ENCODE peak calls at places on chromosomes 16 and 17, in ten cellular contexts. G, T, X, Q, O, S, M, Y, F and D are unnamed samples.

GRCh38 chr17:61461967-61462733 is 9.9 kb downstream of the TBX4 start:
- DNase-seq in G (no peak), T (no peak), X (no peak), Q (peak), O (no peak), S (no peak), M (no peak), Y (no peak), F (no peak), D (no peak)

GRCh38 chr17:38550661-38551060 is 55.1 kb downstream of the SRCIN1 start:
- DNase-seq in G (no peak), T (peak), X (no peak), Q (no peak), O (no peak), S (no peak), M (no peak), Y (no peak), F (peak), D (no peak)

GRCh38 chr17:69508814-69509213 is 94.3 kb downstream of the MAP2K6 start:
- DNase-seq in G (no peak), T (no peak), X (no peak), Q (no peak), O (no peak), S (no peak), M (no peak), Y (no peak), F (no peak), D (no peak)

GRCh38 chr17:14044702-14045101 is 24.6 kb upstream of the COX10 start:
- DNase-seq in G (no peak), T (no peak), X (no peak), Q (no peak), O (no peak), S (no peak), M (no peak), Y (no peak), F (no peak), D (no peak)

GRCh38 chr17:46194393-46195216 is 1.4 kb upstream of the KANSL1 start:
- DNase-seq in G (no peak), T (peak), X (no peak), Q (no peak), O (peak), S (peak), M (no peak), Y (peak), F (no peak), D (no peak)

GRCh38 chr17:79874329-79874981 is 35.2 kb upstream of the CBX4 start:
- DNase-seq in G (peak), T (peak), X (no peak), Q (no peak), O (peak), S (peak), M (no peak), Y (no peak), F (no peak), D (no peak)

GRCh38 chr16:21162661-21163151 is 4.2 kb downstream of the LDAF1 start:
- DNase-seq in G (no peak), T (peak), X (no peak), Q (no peak), O (no peak), S (no peak), M (peak), Y (no peak), F (peak), D (no peak)

GRCh38 chr16:70765491-70765890 is 35.5 kb downstream of the VAC14 start:
- DNase-seq in G (no peak), T (no peak), X (no peak), Q (no peak), O (no peak), S (no peak), M (no peak), Y (no peak), F (peak), D (no peak)

GRCh38 chr16:11526921-11527320 is 59.8 kb downstream of the LITAF start:
- DNase-seq in G (no peak), T (no peak), X (no peak), Q (no peak), O (no peak), S (no peak), M (peak), Y (no peak), F (no peak), D (no peak)

GRCh38 chr17:2959371-2960130 is 103.9 kb downstream of the OR1D5 start:
- DNase-seq in G (no peak), T (no peak), X (no peak), Q (peak), O (no peak), S (no peak), M (no peak), Y (no peak), F (no peak), D (no peak)

GRCh38 chr17:5861246-5861645 is 208.9 kb upstream of the WSCD1 start:
- DNase-seq in G (no peak), T (no peak), X (no peak), Q (peak), O (no peak), S (no peak), M (no peak), Y (no peak), F (no peak), D (no peak)

GRCh38 chr16:77723108-77723514 is 797 bp downstream of the NUDT7 start:
- DNase-seq in G (no peak), T (peak), X (no peak), Q (no peak), O (peak), S (peak), M (no peak), Y (peak), F (peak), D (no peak)

GRCh38 chr17:7029659-7030058 is 6.2 kb upstream of the SLC16A13 start:
- DNase-seq in G (no peak), T (no peak), X (no peak), Q (no peak), O (no peak), S (no peak), M (no peak), Y (peak), F (peak), D (no peak)

GRCh38 chr16:50548659-50549560 is 714 bp downstream of the NKD1 start:
- DNase-seq in G (no peak), T (no peak), X (no peak), Q (no peak), O (no peak), S (no peak), M (no peak), Y (no peak), F (no peak), D (no peak)

GRCh38 chr17:74240637-74241036 is 27.3 kb downstream of the TTYH2 start:
- DNase-seq in G (no peak), T (peak), X (no peak), Q (no peak), O (no peak), S (no peak), M (no peak), Y (no peak), F (peak), D (no peak)

GRCh38 chr17:740240-741055 is 8.1 kb downstream of the TLCD3A start:
- DNase-seq in G (no peak), T (no peak), X (no peak), Q (no peak), O (peak), S (no peak), M (no peak), Y (no peak), F (no peak), D (no peak)

GRCh38 chr16:56866955-56867830 is 2.2 kb downstream of the SLC12A3 start:
- DNase-seq in G (peak), T (peak), X (no peak), Q (no peak), O (peak), S (peak), M (no peak), Y (peak), F (no peak), D (no peak)

GRCh38 chr16:10261077-10261476 is 78.8 kb upstream of the GRIN2A start:
- DNase-seq in G (no peak), T (no peak), X (no peak), Q (no peak), O (no peak), S (no peak), M (no peak), Y (no peak), F (no peak), D (no peak)

GRCh38 chr16:10252155-10252554 is 69.9 kb upstream of the GRIN2A start:
- DNase-seq in G (no peak), T (no peak), X (no peak), Q (no peak), O (no peak), S (no peak), M (no peak), Y (no peak), F (no peak), D (no peak)

GRCh38 chr16:10253344-10253855 is 71.2 kb upstream of the GRIN2A start:
- DNase-seq in G (no peak), T (no peak), X (no peak), Q (no peak), O (no peak), S (no peak), M (no peak), Y (no peak), F (no peak), D (no peak)

GRCh38 chr16:10255728-10256127 is 73.5 kb upstream of the GRIN2A start:
- DNase-seq in G (no peak), T (no peak), X (no peak), Q (no peak), O (no peak), S (no peak), M (no peak), Y (no peak), F (no peak), D (no peak)

DNA sequence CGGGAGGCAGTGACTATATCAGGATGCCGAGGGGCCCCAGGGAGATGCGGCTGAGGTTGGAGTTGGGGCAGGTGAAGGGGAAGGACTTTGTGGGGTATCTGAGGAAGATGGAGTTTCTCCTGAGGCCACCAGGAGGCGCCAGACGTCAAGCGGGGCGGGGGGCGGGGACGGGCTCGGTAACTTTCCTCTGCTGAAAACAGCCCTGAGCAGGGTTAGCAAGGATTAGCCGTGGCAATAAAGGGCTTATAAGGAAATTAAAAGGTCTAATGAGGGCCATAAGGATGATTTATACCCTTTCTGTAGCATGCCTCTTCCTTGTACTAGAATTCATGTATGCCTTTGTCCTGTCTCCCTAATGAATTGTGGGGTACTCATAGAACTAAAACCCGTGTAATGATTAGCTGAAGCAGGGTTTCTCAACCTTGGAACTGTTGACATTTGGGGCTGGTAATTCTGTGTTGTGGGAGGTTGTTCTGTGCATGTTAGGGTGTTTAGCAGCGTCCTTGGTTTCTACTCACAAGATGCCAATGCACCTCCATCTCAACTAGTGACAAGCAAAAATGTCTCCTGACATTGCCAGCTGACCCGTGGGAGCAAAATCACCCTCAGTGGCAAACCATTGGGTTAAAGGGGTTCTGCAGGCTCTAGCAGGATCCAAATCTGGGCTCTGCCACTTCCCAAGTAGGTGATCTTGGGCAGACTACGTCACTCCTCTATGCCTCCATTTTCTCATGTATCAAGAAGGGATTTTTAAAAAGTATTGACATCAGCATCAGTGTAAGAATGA is 74.8 kb upstream of the GRIN2A start:
- DNase-seq in G (peak), T (peak), X (no peak), Q (no peak), O (peak), S (peak), M (no peak), Y (peak), F (no peak), D (no peak)
- TF ChIP-seq CTCF in G (peak), T (peak), X (peak), Q (peak), O (peak), S (peak), M (peak), Y (peak), F (peak), D (no peak)

DNA sequence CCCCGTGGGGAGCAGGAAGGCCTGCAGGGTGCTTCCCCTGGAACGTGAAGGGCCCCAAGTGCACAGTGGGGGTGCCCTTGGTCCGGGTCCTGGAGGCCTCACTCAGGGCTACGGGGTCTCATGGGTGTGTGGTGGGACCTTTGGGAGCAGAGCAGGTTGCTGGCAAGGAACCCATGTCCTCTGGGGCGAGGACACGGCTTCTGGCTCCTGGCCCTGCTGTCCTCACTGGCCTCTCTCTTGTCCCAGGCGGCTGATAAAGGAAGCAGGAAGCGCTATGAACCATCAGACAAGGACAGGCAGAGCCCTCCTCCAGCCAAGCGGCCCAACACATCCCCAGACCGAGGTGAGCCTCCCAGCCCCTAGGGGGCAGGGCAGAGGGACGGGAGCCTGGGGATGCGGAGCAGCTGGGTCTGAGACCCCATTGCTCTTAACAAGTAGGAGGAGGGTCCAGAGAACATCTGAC is 9.8 kb upstream of the IL17C start:
- DNase-seq in G (peak), T (no peak), X (no peak), Q (no peak), O (no peak), S (peak), M (peak), Y (no peak), F (peak), D (no peak)
- TF ChIP-seq CTCF in G (peak), T (peak), X (no peak), Q (no peak), O (peak), S (peak), M (peak), Y (peak), F (peak), D (no peak)

DNA sequence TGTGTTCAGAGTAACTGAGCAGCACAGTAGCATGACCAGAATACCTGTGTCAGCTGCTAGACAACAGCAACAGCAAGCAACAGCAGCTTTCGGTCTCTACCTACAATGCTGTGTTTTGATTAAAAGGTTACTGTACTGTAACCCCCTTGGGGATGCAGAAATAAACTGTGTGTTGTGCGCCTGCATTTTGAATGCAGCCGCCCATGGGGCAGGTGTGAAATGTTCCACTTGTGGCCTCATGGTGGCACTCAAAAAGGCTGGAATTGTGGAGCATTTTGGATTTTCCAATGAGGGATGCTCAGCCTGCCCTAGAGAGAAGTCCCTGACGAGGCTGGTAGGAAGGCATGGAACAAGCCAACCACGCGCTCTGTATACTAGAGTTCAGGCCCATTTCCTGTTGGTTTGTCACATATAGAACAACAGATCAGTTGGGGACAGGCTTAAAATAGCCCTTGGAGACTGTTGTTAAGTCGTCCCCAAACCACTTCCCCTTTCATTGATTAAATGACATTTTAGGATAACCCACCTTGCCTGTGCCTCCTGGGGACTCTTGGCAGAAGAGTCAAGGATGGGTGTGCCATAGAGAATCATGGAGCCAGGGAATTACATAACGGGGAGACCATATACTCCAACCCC is 27.1 kb downstream of the SCPEP1 start:
- DNase-seq in G (no peak), T (no peak), X (no peak), Q (no peak), O (peak), S (peak), M (no peak), Y (no peak), F (no peak), D (no peak)
- TF ChIP-seq CTCF in G (peak), T (no peak), X (no peak), Q (no peak), O (no peak), S (peak), M (peak), Y (no peak), F (peak), D (no peak)

GRCh38 chr16:66844009-66844341 is 239 bp upstream of the CA7 start:
- DNase-seq in G (no peak), T (no peak), X (no peak), Q (no peak), O (no peak), S (no peak), M (no peak), Y (no peak), F (no peak), D (no peak)
- TF ChIP-seq CTCF in G (no peak), T (no peak), X (no peak), Q (no peak), O (no peak), S (no peak), M (no peak), Y (no peak), F (no peak), D (no peak)

GRCh38 chr16:4376126-4376819 is 4.6 kb downstream of the VASN start:
- DNase-seq in G (no peak), T (peak), X (peak), Q (peak), O (no peak), S (no peak), M (peak), Y (no peak), F (peak), D (peak)

GRCh38 chr16:4378202-4378666 is 6.6 kb downstream of the VASN start:
- DNase-seq in G (no peak), T (peak), X (no peak), Q (peak), O (no peak), S (no peak), M (peak), Y (no peak), F (peak), D (no peak)

GRCh38 chr16:4379001-4379688 is 7.5 kb downstream of the VASN start:
- DNase-seq in G (no peak), T (no peak), X (no peak), Q (no peak), O (no peak), S (no peak), M (no peak), Y (no peak), F (peak), D (no peak)

GRCh38 chr16:4376820-4377572 is 5.3 kb downstream of the VASN start:
- DNase-seq in G (no peak), T (no peak), X (no peak), Q (no peak), O (no peak), S (no peak), M (no peak), Y (no peak), F (peak), D (no peak)

GRCh38 chr16:4377573-4378146 is 6.0 kb downstream of the VASN start:
- DNase-seq in G (no peak), T (no peak), X (no peak), Q (no peak), O (no peak), S (no peak), M (no peak), Y (no peak), F (no peak), D (no peak)
- TF ChIP-seq CTCF in G (peak), T (peak), X (no peak), Q (peak), O (no peak), S (no peak), M (no peak), Y (no peak), F (no peak), D (no peak)

GRCh38 chr17:63435681-63436522 is 10.2 kb downstream of the CYB561 start:
- DNase-seq in G (no peak), T (no peak), X (no peak), Q (no peak), O (peak), S (peak), M (no peak), Y (no peak), F (peak), D (no peak)

GRCh38 chr17:63436523-63437110 is 9.5 kb downstream of the CYB561 start:
- DNase-seq in G (no peak), T (no peak), X (no peak), Q (no peak), O (no peak), S (no peak), M (peak), Y (no peak), F (no peak), D (no peak)

GRCh38 chr17:63433746-63434591 is 12.1 kb downstream of the CYB561 start:
- DNase-seq in G (no peak), T (peak), X (peak), Q (peak), O (no peak), S (no peak), M (peak), Y (no peak), F (peak), D (peak)

GRCh38 chr17:63437287-63438091 is 8.6 kb downstream of the CYB561 start:
- DNase-seq in G (no peak), T (peak), X (peak), Q (no peak), O (no peak), S (no peak), M (peak), Y (no peak), F (peak), D (no peak)

GRCh38 chr17:63434951-63435571 is 11.0 kb downstream of the CYB561 start:
- DNase-seq in G (no peak), T (no peak), X (no peak), Q (no peak), O (no peak), S (no peak), M (peak), Y (peak), F (peak), D (no peak)
- TF ChIP-seq CTCF in G (no peak), T (peak), X (no peak), Q (no peak), O (no peak), S (peak), M (no peak), Y (no peak), F (peak), D (no peak)

DNA sequence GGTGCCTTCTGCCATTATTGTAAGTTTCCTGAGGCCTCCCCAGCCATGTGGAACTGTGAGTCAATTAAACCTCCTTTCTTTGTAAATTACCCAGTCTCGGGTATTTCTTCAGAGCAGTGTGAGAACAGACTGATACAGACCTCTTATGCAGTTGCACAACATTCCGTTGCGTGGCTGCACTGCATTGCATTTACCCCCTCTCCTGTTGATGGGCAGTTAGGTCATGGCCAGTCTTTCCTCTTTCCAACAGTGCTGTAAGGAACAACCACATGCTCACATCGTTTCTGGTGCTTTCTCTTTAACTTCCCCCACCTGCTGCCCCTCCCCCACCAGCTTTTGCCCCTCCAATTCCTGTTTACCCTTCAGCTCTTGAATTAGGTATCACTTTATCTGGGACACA is 43.5 kb upstream of the MED9 start:
- DNase-seq in G (no peak), T (peak), X (no peak), Q (no peak), O (no peak), S (no peak), M (no peak), Y (no peak), F (no peak), D (no peak)
- TF ChIP-seq CTCF in G (no peak), T (no peak), X (no peak), Q (no peak), O (no peak), S (no peak), M (no peak), Y (no peak), F (no peak), D (no peak)

GRCh38 chr17:63697341-63698286 is 2.3 kb downstream of the LIMD2 start:
- DNase-seq in G (no peak), T (peak), X (no peak), Q (no peak), O (peak), S (peak), M (peak), Y (peak), F (peak), D (no peak)
- TF ChIP-seq CTCF in G (peak), T (peak), X (peak), Q (no peak), O (peak), S (peak), M (peak), Y (peak), F (peak), D (no peak)